ENCODE peak calls at places on chromosomes 13 and 19, in six cellular contexts. H, I, B, V, A and C are unnamed samples.
A peak's percentile ranks its signal among the peaks of the same experiment; 100 is the strongest.

GRCh38 chr19:10816691-10817090 is 19.3 kb downstream of the TMED1 start:
- DNase-seq in H (no peak), I (no peak), B (no peak), V (no peak), A (no peak), C (no peak)

GRCh38 chr19:21835429-21835809 is 563 bp downstream of the ZNF43 start:
- DNase-seq in H (no peak), I (no peak), B (no peak), V (no peak), A (no peak), C (no peak)

GRCh38 chr13:76086729-76087128 is 450.6 kb downstream of the LMO7 start:
- DNase-seq in H (no peak), I (no peak), B (no peak), V (no peak), A (no peak), C (no peak)

GRCh38 chr13:86567119-86567518 is 767.9 kb upstream of the SLITRK6 start:
- DNase-seq in H (no peak), I (no peak), B (no peak), V (no peak), A (no peak), C (no peak)

GRCh38 chr19:22327321-22327720 is 41.1 kb downstream of the ZNF729 start:
- DNase-seq in H (no peak), I (no peak), B (no peak), V (no peak), A (no peak), C (no peak)

GRCh38 chr19:43372462-43372861 is 19.0 kb downstream of the CD177 start:
- DNase-seq in H (no peak), I (no peak), B (no peak), V (no peak), A (no peak), C (no peak)

GRCh38 chr19:1062387-1063029 is 4.5 kb upstream of the ARHGAP45 start:
- DNase-seq in H (no peak), I (no peak), B (no peak), V (no peak), A (no peak), C (no peak)

GRCh38 chr13:37984357-37984756 is 114.8 kb upstream of the TRPC4 start:
- DNase-seq in H (no peak), I (no peak), B (no peak), V (no peak), A (no peak), C (no peak)

GRCh38 chr19:33355535-33355934 is 18.0 kb upstream of the CEBPG start:
- DNase-seq in H (no peak), I (no peak), B (no peak), V (no peak), A (no peak), C (no peak)

GRCh38 chr13:71034018-71034417 is 833.0 kb downstream of the DACH1 start:
- DNase-seq in H (no peak), I (no peak), B (no peak), V (no peak), A (no peak), C (no peak)

GRCh38 chr13:76864259-76864658 is 21.9 kb downstream of the KCTD12 start:
- DNase-seq in H (no peak), I (no peak), B (no peak), V (no peak), A (no peak), C (no peak)

GRCh38 chr19:41795031-41795461 is 1.3 kb upstream of the CEACAM3 start:
- DNase-seq in H (peak; percentile 27), I (peak; percentile 43), B (no peak), V (no peak), A (no peak), C (no peak)

GRCh38 chr13:43237616-43238015 is 214.2 kb downstream of the DNAJC15 start:
- DNase-seq in H (peak; percentile 61), I (no peak), B (no peak), V (no peak), A (no peak), C (no peak)

GRCh38 chr13:43787998-43788397 is 1.2 kb upstream of the ENOX1 start:
- DNase-seq in H (peak; percentile 68), I (peak; percentile 65), B (no peak), V (no peak), A (no peak), C (peak; percentile 33)

GRCh38 chr19:47036233-47036651 is 12.2 kb downstream of the TMEM160 start:
- DNase-seq in H (no peak), I (no peak), B (peak; percentile 30), V (no peak), A (peak; percentile 83), C (no peak)

GRCh38 chr13:26184791-26185250 is 37.3 kb downstream of the RNF6 start:
- DNase-seq in H (peak; percentile 78), I (peak; percentile 84), B (peak; percentile 18), V (peak; percentile 52), A (peak; percentile 66), C (peak; percentile 40)

GRCh38 chr19:10408511-10409291 is 5.4 kb upstream of the CDC37 start:
- DNase-seq in H (no peak), I (no peak), B (no peak), V (no peak), A (peak; percentile 57), C (no peak)

GRCh38 chr19:18357442-18358264 is 17.3 kb downstream of the PGPEP1 start:
- DNase-seq in H (no peak), I (no peak), B (no peak), V (no peak), A (no peak), C (no peak)

GRCh38 chr13:75691183-75691582 is 55.1 kb downstream of the LMO7 start:
- DNase-seq in H (no peak), I (no peak), B (no peak), V (no peak), A (no peak), C (no peak)

GRCh38 chr13:62629618-62630017 is 1214.0 kb upstream of the PCDH20 start:
- DNase-seq in H (no peak), I (no peak), B (no peak), V (no peak), A (no peak), C (no peak)

GRCh38 chr19:40320558-40320935 is 27.6 kb downstream of the C19orf47 start:
- DNase-seq in H (no peak), I (no peak), B (no peak), V (no peak), A (no peak), C (no peak)

GRCh38 chr19:900302-901111 is 7.2 kb downstream of the RNU6-9 start:
- DNase-seq in H (no peak), I (no peak), B (no peak), V (peak; percentile 13), A (peak; percentile 74), C (no peak)

GRCh38 chr19:1747285-1748114 is 5.8 kb upstream of the ONECUT3 start:
- DNase-seq in H (peak; percentile 55), I (peak; percentile 87), B (no peak), V (no peak), A (no peak), C (peak; percentile 27)

GRCh38 chr19:49502866-49503581 is 6.8 kb downstream of the RPS11 start:
- DNase-seq in H (peak; percentile 91), I (peak; percentile 97), B (peak; percentile 66), V (peak; percentile 52), A (no peak), C (peak; percentile 68)

GRCh38 chr19:46931197-46931596 is 70.4 kb downstream of the ARHGAP35 start:
- DNase-seq in H (no peak), I (no peak), B (no peak), V (no peak), A (no peak), C (no peak)

GRCh38 chr19:53879145-53880037 is 2.6 kb upstream of the PRKCG start:
- DNase-seq in H (peak; percentile 87), I (peak; percentile 95), B (no peak), V (peak; percentile 91), A (peak; percentile 93), C (peak; percentile 72)

GRCh38 chr19:53882391-53883050 is 524 bp downstream of the PRKCG start:
- DNase-seq in H (no peak), I (no peak), B (no peak), V (no peak), A (peak; percentile 28), C (no peak)

GRCh38 chr19:53881482-53882390 is at the start of gene PRKCG:
- DNase-seq in H (no peak), I (no peak), B (no peak), V (no peak), A (peak; percentile 76), C (no peak)

GRCh38 chr19:53878786-53879144 is 3.2 kb upstream of the PRKCG start:
- DNase-seq in H (no peak), I (no peak), B (no peak), V (no peak), A (no peak), C (no peak)

GRCh38 chr19:53880716-53881481 is 1.1 kb upstream of the PRKCG start:
- DNase-seq in H (no peak), I (no peak), B (no peak), V (no peak), A (peak; percentile 1), C (no peak)
- H3K4me3 ChIP-seq in H (peak overlapping the region; percentile 22), I (no peak overlapping the region), B (peak overlapping the region; percentile 70), V (no peak overlapping the region), A (no peak overlapping the region), C (no peak overlapping the region)

DNA sequence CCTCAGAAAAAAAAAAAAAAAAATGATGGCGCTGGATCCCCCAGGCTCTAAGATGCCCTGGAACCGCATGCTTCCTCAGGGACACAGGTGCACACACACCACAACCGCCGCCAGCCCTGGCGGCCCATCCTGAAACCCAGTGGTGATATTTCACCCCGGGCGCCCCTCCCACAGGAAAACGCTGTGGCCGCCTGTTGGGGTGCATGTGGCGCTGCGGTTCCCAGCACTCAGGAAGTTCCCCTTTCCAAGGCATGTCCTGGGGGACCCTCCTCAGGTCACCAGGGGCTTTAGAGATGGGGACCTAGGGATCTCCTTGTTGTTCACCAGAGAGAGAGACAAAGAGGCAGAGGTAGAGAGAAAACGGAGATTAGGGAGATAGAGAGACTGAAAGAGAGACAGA is 2.5 kb downstream of the ADGRE2 start:
- DNase-seq in H (no peak), I (no peak), B (no peak), V (no peak), A (peak; percentile 28), C (no peak)
- H3K4me3 ChIP-seq in H (peak overlapping the region; percentile 48), I (peak overlapping the region; percentile 53), B (peak overlapping the region; percentile 80), V (peak overlapping the region; percentile 36), A (no peak overlapping the region), C (no peak overlapping the region)

DNA sequence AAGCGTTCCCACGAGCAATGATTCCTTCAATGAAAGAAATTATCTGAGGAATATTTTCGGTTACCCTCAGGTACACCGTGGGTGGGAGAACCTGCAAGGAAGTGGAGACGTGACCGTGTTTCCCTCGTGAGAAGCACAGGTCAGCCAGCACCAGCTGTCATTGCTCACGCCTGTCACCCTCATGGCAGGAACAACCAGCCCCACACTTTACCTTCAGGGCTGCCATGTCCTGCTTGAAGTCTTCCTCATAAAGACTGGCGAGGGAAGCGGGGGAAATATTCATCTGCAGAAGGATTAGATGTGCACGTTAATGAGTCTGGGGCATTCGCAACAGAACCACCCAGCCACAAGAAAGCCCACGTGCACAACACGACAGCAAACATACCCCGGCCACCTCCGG is 18.2 kb downstream of the CARS2 start:
- DNase-seq in H (no peak), I (no peak), B (no peak), V (no peak), A (no peak), C (no peak)
- H3K4me3 ChIP-seq in H (no peak overlapping the region), I (no peak overlapping the region), B (no peak overlapping the region), V (no peak overlapping the region), A (no peak overlapping the region), C (no peak overlapping the region)

DNA sequence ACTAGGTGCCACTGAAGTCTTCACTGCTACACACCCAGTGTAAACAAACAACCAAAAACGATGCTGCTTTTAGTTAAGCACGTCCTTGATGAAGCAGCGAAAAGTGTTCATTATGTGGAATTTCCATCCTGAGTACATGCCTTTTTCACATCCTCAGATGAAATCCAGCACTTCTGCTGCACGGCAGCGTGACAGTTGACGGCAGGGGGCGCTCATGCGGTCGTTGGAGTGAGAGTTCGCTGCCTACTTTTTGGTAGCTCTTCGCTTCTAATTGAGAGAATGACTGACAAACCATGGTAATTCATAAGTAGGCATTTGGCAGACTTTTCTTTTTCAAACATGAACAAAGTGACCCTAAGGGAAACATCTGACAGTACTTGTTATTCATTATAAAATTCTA is 1124.9 kb downstream of the EFNB2 start:
- DNase-seq in H (peak; percentile 34), I (peak; percentile 48), B (no peak), V (peak; percentile 37), A (peak; percentile 74), C (no peak)
- H3K4me3 ChIP-seq in H (no peak overlapping the region), I (no peak overlapping the region), B (peak overlapping the region; percentile 60), V (no peak overlapping the region), A (no peak overlapping the region), C (no peak overlapping the region)